ENCODE peak calls at places on chromosomes 16 and 17, in eight cellular contexts. J is fibroblast of the aortic adventitia; P is stimulated activated CD8-positive, alpha-beta memory T cell treated with anti-CD3 and anti-CD28 coated beads, Interleukin-4, amount 100 ng/mL, for 1 hour; N is T-helper 2 cell; Z is NCI-H510A; U is effector CD4-positive, alpha-beta T cell; C is ELR; Y is H4. K is an unnamed sample.
A peak's percentile ranks its signal among the peaks of the same experiment; 100 is the strongest.

GRCh38 chr17:59365383-59365981 is 34.0 kb downstream of the YPEL2 start:
- DNase-seq in J (no peak), P (no peak), N (no peak), Z (peak; percentile 77), U (peak; percentile 14), C (no peak), Y (no peak), K (no peak)

GRCh38 chr16:27503662-27504061 is 46.1 kb downstream of the GTF3C1 start:
- DNase-seq in J (no peak), P (no peak), N (no peak), Z (no peak), U (no peak), C (peak; percentile 72), Y (no peak), K (no peak)

GRCh38 chr17:80989586-80989913 is 2.1 kb upstream of the CHMP6 start:
- DNase-seq in J (no peak), P (no peak), N (no peak), Z (no peak), U (no peak), C (no peak), Y (no peak), K (no peak)

GRCh38 chr16:73771196-73771595 is 525.4 kb upstream of the PSMD7 start:
- DNase-seq in J (no peak), P (no peak), N (no peak), Z (no peak), U (no peak), C (no peak), Y (peak; percentile 16), K (no peak)

GRCh38 chr17:1644493-1645206 is 882 bp downstream of the SCARF1 start:
- DNase-seq in J (peak; percentile 17), P (no peak), N (no peak), Z (no peak), U (no peak), C (peak; percentile 91), Y (peak; percentile 45), K (no peak)

GRCh38 chr17:79353548-79353947 is 257.3 kb downstream of the RBFOX3 start:
- DNase-seq in J (no peak), P (no peak), N (no peak), Z (no peak), U (no peak), C (no peak), Y (no peak), K (no peak)

GRCh38 chr17:77686903-77687302 is 271.6 kb upstream of the TNRC6C start:
- DNase-seq in J (no peak), P (no peak), N (no peak), Z (no peak), U (no peak), C (no peak), Y (no peak), K (no peak)

GRCh38 chr17:29089601-29090044 is 46.7 kb downstream of the PIPOX start:
- DNase-seq in J (no peak), P (no peak), N (no peak), Z (peak; percentile 85), U (no peak), C (no peak), Y (no peak), K (no peak)

GRCh38 chr16:28317040-28317880 is 24.9 kb downstream of the SBK1 start:
- DNase-seq in J (peak; percentile 39), P (peak; percentile 49), N (peak; percentile 60), Z (no peak), U (peak; percentile 74), C (peak; percentile 72), Y (peak; percentile 39), K (peak; percentile 65)

GRCh38 chr16:17277981-17278381 is 192.8 kb downstream of the XYLT1 start:
- DNase-seq in J (peak; percentile 45), P (no peak), N (no peak), Z (peak; percentile 45), U (no peak), C (peak; percentile 8), Y (no peak), K (no peak)

GRCh38 chr17:75603123-75603522 is 15.5 kb downstream of the MYO15B start:
- DNase-seq in J (no peak), P (no peak), N (no peak), Z (no peak), U (no peak), C (no peak), Y (no peak), K (no peak)

GRCh38 chr17:79915850-79916430 is 76.7 kb upstream of the CBX4 start:
- DNase-seq in J (peak; percentile 46), P (no peak), N (no peak), Z (no peak), U (no peak), C (peak; percentile 73), Y (peak; percentile 47), K (no peak)

GRCh38 chr16:70649300-70649699 is 2.9 kb downstream of the IL34 start:
- DNase-seq in J (peak; percentile 30), P (no peak), N (no peak), Z (no peak), U (no peak), C (no peak), Y (no peak), K (no peak)

GRCh38 chr17:16491703-16492612 is at the start of gene LRRC75A:
- DNase-seq in J (no peak), P (peak; percentile 8), N (peak; percentile 27), Z (no peak), U (peak; percentile 26), C (peak; percentile 62), Y (no peak), K (peak; percentile 12)

GRCh38 chr17:20944014-20944905 is 98.6 kb downstream of the USP22 start:
- DNase-seq in J (no peak), P (no peak), N (no peak), Z (peak; percentile 84), U (no peak), C (peak; percentile 15), Y (peak; percentile 48), K (no peak)

GRCh38 chr16:56211471-56211944 is 20.2 kb downstream of the GNAO1 start:
- DNase-seq in J (no peak), P (no peak), N (no peak), Z (no peak), U (no peak), C (peak; percentile 88), Y (no peak), K (no peak)

GRCh38 chr16:28609631-28610594 is at the start of gene SULT1A1:
- DNase-seq in J (peak; percentile 35), P (no peak), N (no peak), Z (no peak), U (no peak), C (no peak), Y (peak; percentile 45), K (no peak)

GRCh38 chr16:48321307-48322036 is 63.7 kb downstream of the SIAH1 start:
- DNase-seq in J (peak; percentile 34), P (no peak), N (no peak), Z (no peak), U (no peak), C (peak; percentile 61), Y (peak; percentile 25), K (no peak)

GRCh38 chr17:2853111-2853721 is 57.0 kb downstream of the RAP1GAP2 start:
- DNase-seq in J (peak; percentile 15), P (no peak), N (no peak), Z (no peak), U (peak; percentile 25), C (peak; percentile 45), Y (no peak), K (no peak)

GRCh38 chr17:33934696-33935095 is 320.4 kb upstream of the CCL2 start:
- DNase-seq in J (no peak), P (no peak), N (no peak), Z (no peak), U (no peak), C (no peak), Y (no peak), K (no peak)

GRCh38 chr16:29729116-29729521 is 16.7 kb downstream of the C16orf54 start:
- DNase-seq in J (peak; percentile 55), P (no peak), N (no peak), Z (peak; percentile 43), U (no peak), C (peak; percentile 72), Y (peak; percentile 63), K (no peak)

GRCh38 chr16:51048544-51048943 is 102.5 kb downstream of the SALL1 start:
- DNase-seq in J (no peak), P (no peak), N (no peak), Z (no peak), U (no peak), C (peak; percentile 18), Y (peak; percentile 47), K (no peak)

GRCh38 chr16:15672514-15673167 is 22.6 kb downstream of the NDE1 start:
- DNase-seq in J (peak; percentile 97), P (no peak), N (peak; percentile 35), Z (peak; percentile 99), U (peak; percentile 63), C (peak; percentile 94), Y (peak; percentile 95), K (peak; percentile 27)

GRCh38 chr17:15406081-15406480 is 61.3 kb downstream of the CDRT4 start:
- DNase-seq in J (no peak), P (no peak), N (no peak), Z (no peak), U (no peak), C (peak; percentile 39), Y (no peak), K (no peak)

GRCh38 chr17:1197379-1197778 is 17.6 kb upstream of the ABR start:
- DNase-seq in J (peak; percentile 57), P (no peak), N (no peak), Z (no peak), U (no peak), C (no peak), Y (no peak), K (no peak)

GRCh38 chr17:41773190-41773588 is 13.3 kb downstream of the JUP start:
- DNase-seq in J (peak; percentile 64), P (no peak), N (no peak), Z (peak; percentile 65), U (no peak), C (peak; percentile 91), Y (peak; percentile 94), K (no peak)

GRCh38 chr16:48384305-48384981 is 770 bp downstream of the SIAH1 start:
- DNase-seq in J (peak; percentile 54), P (no peak), N (no peak), Z (no peak), U (peak; percentile 5), C (peak; percentile 59), Y (peak; percentile 21), K (peak; percentile 7)

GRCh38 chr17:37447641-37448040 is 41.0 kb downstream of the TADA2A start:
- DNase-seq in J (peak; percentile 19), P (no peak), N (no peak), Z (no peak), U (no peak), C (peak; percentile 79), Y (no peak), K (no peak)

GRCh38 chr16:4692460-4693295 is 684 bp upstream of the NUDT16L1 start:
- DNase-seq in J (peak; percentile 7), P (no peak), N (no peak), Z (no peak), U (no peak), C (no peak), Y (no peak), K (no peak)

GRCh38 chr16:29990033-29990432 is 5.4 kb downstream of the HIRIP3 start:
- DNase-seq in J (no peak), P (no peak), N (no peak), Z (no peak), U (no peak), C (no peak), Y (no peak), K (no peak)

GRCh38 chr16:9225527-9226316 is 134.3 kb downstream of the HAPSTR1 start:
- DNase-seq in J (no peak), P (no peak), N (no peak), Z (no peak), U (no peak), C (peak; percentile 34), Y (no peak), K (no peak)

GRCh38 chr16:79639576-79640311 is 39.2 kb upstream of the MAF start:
- DNase-seq in J (no peak), P (no peak), N (no peak), Z (no peak), U (no peak), C (no peak), Y (no peak), K (no peak)

GRCh38 chr17:45414997-45415881 is 17.4 kb downstream of the ARHGAP27 start:
- DNase-seq in J (no peak), P (no peak), N (no peak), Z (no peak), U (no peak), C (no peak), Y (no peak), K (no peak)

GRCh38 chr17:36703860-36704266 is 102.5 kb downstream of the MRM1 start:
- DNase-seq in J (peak; percentile 28), P (no peak), N (peak; percentile 17), Z (no peak), U (peak; percentile 14), C (peak; percentile 41), Y (no peak), K (peak; percentile 21)